ENCODE peak calls at places on chromosomes 1 and 21, in five cellular contexts. G is fibroblast of lung, E is left ventricle myocardium inferior, K is lower leg skin, P is HCT116. V is an unnamed sample.

GRCh38 chr21:41720250-41720649 is 46.6 kb downstream of the RIPK4 start:
- DNase-seq in G (no peak), E (no peak), K (no peak), P (no peak), V (no peak)

GRCh38 chr1:109214695-109215623 is 1.2 kb downstream of the SARS1 start:
- DNase-seq in G (peak; percentile 89), E (no peak), K (peak; percentile 47), P (peak; percentile 82), V (peak; percentile 96)

GRCh38 chr1:109357673-109358072 is 40.0 kb downstream of the SORT1 start:
- DNase-seq in G (no peak), E (no peak), K (no peak), P (no peak), V (peak; percentile 86)

GRCh38 chr1:54971317-54971791 is 9.1 kb upstream of the TMEM61 start:
- DNase-seq in G (peak; percentile 54), E (no peak), K (no peak), P (peak; percentile 54), V (no peak)

GRCh38 chr1:219577331-219577730 is 35.6 kb downstream of the ZC3H11B start:
- DNase-seq in G (no peak), E (no peak), K (no peak), P (no peak), V (no peak)

GRCh38 chr1:166905930-166906329 is 29.9 kb upstream of the TADA1 start:
- DNase-seq in G (peak; percentile 98), E (no peak), K (no peak), P (no peak), V (peak; percentile 60)

GRCh38 chr1:1678581-1679380 is 13.8 kb downstream of the SLC35E2B start:
- DNase-seq in G (no peak), E (no peak), K (no peak), P (no peak), V (no peak)

GRCh38 chr21:45826733-45827692 is 154.6 kb upstream of the COL6A1 start:
- DNase-seq in G (no peak), E (no peak), K (no peak), P (no peak), V (no peak)

GRCh38 chr1:233440952-233441401 is 113.5 kb downstream of the MAP3K21 start:
- DNase-seq in G (peak; percentile 68), E (no peak), K (peak; percentile 20), P (peak; percentile 71), V (peak; percentile 64)

GRCh38 chr1:206911064-206911663 is 10.6 kb downstream of the FCMR start:
- DNase-seq in G (peak; percentile 55), E (no peak), K (no peak), P (no peak), V (peak; percentile 75)

GRCh38 chr1:232562855-232563510 is 67.0 kb downstream of the SIPA1L2 start:
- DNase-seq in G (no peak), E (no peak), K (no peak), P (no peak), V (no peak)

GRCh38 chr1:84899969-84900368 is 7.0 kb upstream of the LPAR3 start:
- DNase-seq in G (no peak), E (no peak), K (no peak), P (no peak), V (no peak)

GRCh38 chr1:101219919-101220695 is 16.7 kb upstream of the S1PR1 start:
- DNase-seq in G (no peak), E (peak; percentile 55), K (no peak), P (no peak), V (no peak)

GRCh38 chr1:107339775-107340174 is 198.9 kb downstream of the NTNG1 start:
- DNase-seq in G (no peak), E (no peak), K (no peak), P (no peak), V (no peak)

DNA sequence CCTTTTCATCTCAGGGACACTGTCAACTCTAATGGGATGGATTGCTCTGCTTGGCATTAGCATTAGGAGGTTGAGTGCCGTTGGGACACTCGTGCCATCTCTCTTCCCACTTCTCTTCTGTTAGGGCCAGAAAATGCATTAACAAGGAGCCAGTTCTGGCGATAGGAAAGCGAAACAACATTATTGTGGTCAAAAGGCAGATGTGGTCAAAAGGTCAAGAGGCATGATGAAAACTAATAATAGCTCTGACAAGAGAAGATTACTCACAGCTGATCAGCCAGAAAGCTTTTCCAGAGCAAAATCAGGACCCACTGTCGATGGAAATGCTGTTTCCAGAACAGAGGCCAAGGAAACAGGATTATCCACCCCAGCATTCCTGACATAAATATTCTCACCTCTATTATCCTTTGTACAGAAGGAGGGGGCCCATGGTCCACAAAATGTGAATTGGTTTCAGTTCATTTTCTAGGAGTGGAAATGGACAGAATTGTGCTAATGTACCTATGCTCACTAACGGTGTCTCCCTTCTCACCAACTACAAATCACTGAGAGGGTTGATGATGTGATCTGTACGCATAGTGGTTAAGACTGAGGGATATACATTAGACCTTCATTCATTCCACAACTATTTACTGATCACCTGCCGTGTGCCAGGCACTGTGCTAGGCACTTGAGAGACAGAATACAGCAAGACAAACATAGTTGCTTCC is 72.0 kb downstream of the ST6GALNAC5 start:
- DNase-seq in G (peak; percentile 82), E (no peak), K (no peak), P (no peak), V (peak; percentile 66)
- H3K4me3 ChIP-seq in G (no peak overlapping the region), E (no peak overlapping the region), K (no peak overlapping the region), P (no peak overlapping the region), V (no peak overlapping the region)

GRCh38 chr1:201020040-201020591 is 3.4 kb downstream of the KIF21B start:
- DNase-seq in G (no peak), E (no peak), K (no peak), P (no peak), V (no peak)
- H3K4me3 ChIP-seq in G (no peak overlapping the region), E (no peak overlapping the region), K (no peak overlapping the region), P (no peak overlapping the region), V (no peak overlapping the region)

GRCh38 chr1:39788758-39789570 is at the start of gene BMP8B:
- DNase-seq in G (no peak), E (peak; percentile 49), K (no peak), P (peak; percentile 37), V (peak; percentile 22)

GRCh38 chr1:39791838-39792237 is 3.2 kb upstream of the BMP8B start:
- DNase-seq in G (no peak), E (no peak), K (no peak), P (no peak), V (no peak)

GRCh38 chr1:39789571-39790110 is 976 bp upstream of the BMP8B start:
- DNase-seq in G (no peak), E (no peak), K (no peak), P (no peak), V (no peak)

GRCh38 chr1:39787468-39787867 is 1.2 kb downstream of the BMP8B start:
- DNase-seq in G (no peak), E (no peak), K (no peak), P (no peak), V (no peak)

DNA sequence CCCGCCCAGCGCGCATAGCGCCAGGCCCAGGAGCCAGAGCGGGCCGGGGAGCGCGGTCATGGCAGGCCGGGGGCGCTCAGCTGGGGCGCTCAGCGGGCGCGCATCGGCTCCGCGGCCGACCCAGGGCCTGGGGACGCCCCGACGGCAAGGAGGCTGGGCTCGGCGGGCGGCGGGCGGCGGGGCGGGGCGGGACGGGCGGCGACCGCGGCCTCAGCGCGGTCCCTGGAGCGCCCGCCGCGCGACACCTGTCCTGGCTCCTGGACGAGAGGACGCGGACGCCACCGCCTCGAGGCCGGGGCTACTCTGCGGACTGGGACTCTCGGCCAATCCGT is 273 bp downstream of the BMP8B start:
- DNase-seq in G (no peak), E (no peak), K (no peak), P (no peak), V (no peak)
- H3K4me3 ChIP-seq in G (no peak overlapping the region), E (peak overlapping the region; percentile 67), K (peak overlapping the region; percentile 30), P (peak overlapping the region; percentile 51), V (peak overlapping the region; percentile 44)

DNA sequence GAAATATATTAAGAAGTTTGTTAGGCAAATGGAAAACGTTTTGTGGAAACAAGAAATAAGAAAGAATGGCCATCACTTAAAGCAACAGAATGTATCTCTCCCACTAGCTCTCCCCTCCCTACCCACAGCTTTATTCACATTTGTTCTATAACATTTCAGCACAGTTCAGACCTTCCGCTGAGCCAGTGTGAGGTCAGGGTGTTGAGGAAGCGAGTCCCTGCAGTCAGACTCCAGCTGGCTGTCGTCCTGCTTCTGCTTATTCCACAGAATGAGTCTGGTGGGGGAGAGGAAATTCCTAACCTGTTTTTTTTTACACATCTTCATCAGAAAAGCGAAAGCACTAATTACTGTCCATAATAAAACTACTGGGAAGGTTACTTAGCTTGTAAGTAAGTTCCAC is 39.1 kb downstream of the MRPL39 start:
- DNase-seq in G (peak; percentile 80), E (peak; percentile 26), K (no peak), P (no peak), V (peak; percentile 70)
- H3K4me3 ChIP-seq in G (peak overlapping the region; percentile 2), E (peak overlapping the region; percentile 14), K (no peak overlapping the region), P (no peak overlapping the region), V (peak overlapping the region; percentile 14)